ENCODE peak calls at places on chromosomes 12 and 14, in eight cellular contexts. One of them, this sample, is unnamed.

GRCh38 chr12:109202770-109203169 is 86.4 kb downstream of the ACACB start:
- DNase-seq in AG10803: no peak
- DNase-seq in mucosa of descending colon: no peak
- DNase-seq in right cardiac atrium: no peak
- DNase-seq in BE2C: no peak
- DNase-seq in Caco-2: no peak
- DNase-seq in Peyer's patch: no peak
- DNase-seq in body of pancreas: no peak
- DNase-seq in this sample: no peak

GRCh38 chr12:247271-247670 is 15.4 kb downstream of the SLC6A13 start:
- DNase-seq in AG10803: no peak
- DNase-seq in right cardiac atrium: no peak
- DNase-seq in mucosa of descending colon: no peak
- DNase-seq in BE2C: no peak
- DNase-seq in Peyer's patch: no peak
- DNase-seq in body of pancreas: no peak
- DNase-seq in Caco-2: no peak
- DNase-seq in this sample: no peak

GRCh38 chr14:44897041-44897843 is 64.5 kb downstream of the KLHL28 start:
- DNase-seq in right cardiac atrium: peak; percentile 99
- DNase-seq in Caco-2: peak; percentile 95
- DNase-seq in mucosa of descending colon: peak; percentile 99
- DNase-seq in AG10803: peak; percentile 97
- DNase-seq in body of pancreas: peak; percentile 99
- DNase-seq in Peyer's patch: peak; percentile 98
- DNase-seq in BE2C: peak; percentile 99
- DNase-seq in this sample: peak; percentile 94

GRCh38 chr12:27207626-27208413 is 36.3 kb upstream of the STK38L start:
- DNase-seq in Peyer's patch: no peak
- DNase-seq in mucosa of descending colon: no peak
- DNase-seq in right cardiac atrium: no peak
- DNase-seq in body of pancreas: no peak
- DNase-seq in BE2C: no peak
- DNase-seq in AG10803: peak; percentile 41
- DNase-seq in Caco-2: no peak
- DNase-seq in this sample: no peak

GRCh38 chr14:105436891-105437722 is 17.5 kb downstream of the MTA1 start:
- DNase-seq in right cardiac atrium: peak; percentile 50
- DNase-seq in mucosa of descending colon: peak; percentile 56
- DNase-seq in AG10803: no peak
- DNase-seq in BE2C: peak; percentile 7
- DNase-seq in Peyer's patch: peak; percentile 76
- DNase-seq in body of pancreas: no peak
- DNase-seq in Caco-2: no peak
- DNase-seq in this sample: no peak

GRCh38 chr12:30835216-30835615 is 80.5 kb upstream of the CAPRIN2 start:
- DNase-seq in Peyer's patch: no peak
- DNase-seq in AG10803: no peak
- DNase-seq in BE2C: no peak
- DNase-seq in body of pancreas: no peak
- DNase-seq in Caco-2: no peak
- DNase-seq in right cardiac atrium: no peak
- DNase-seq in mucosa of descending colon: no peak
- DNase-seq in this sample: no peak

GRCh38 chr14:49487238-49487637 is 98.9 kb downstream of the RPS29 start:
- DNase-seq in Caco-2: no peak
- DNase-seq in Peyer's patch: no peak
- DNase-seq in body of pancreas: no peak
- DNase-seq in right cardiac atrium: no peak
- DNase-seq in AG10803: no peak
- DNase-seq in BE2C: no peak
- DNase-seq in mucosa of descending colon: no peak
- DNase-seq in this sample: no peak

GRCh38 chr12:117936722-117937484 is 31.9 kb downstream of the KSR2 start:
- DNase-seq in body of pancreas: no peak
- DNase-seq in Peyer's patch: no peak
- DNase-seq in mucosa of descending colon: peak; percentile 30
- DNase-seq in right cardiac atrium: no peak
- DNase-seq in Caco-2: no peak
- DNase-seq in BE2C: no peak
- DNase-seq in AG10803: no peak
- DNase-seq in this sample: no peak

GRCh38 chr12:59548930-59549329 is 46.9 kb upstream of the SLC16A7 start:
- DNase-seq in Caco-2: no peak
- DNase-seq in Peyer's patch: no peak
- DNase-seq in AG10803: no peak
- DNase-seq in right cardiac atrium: no peak
- DNase-seq in mucosa of descending colon: peak; percentile 33
- DNase-seq in body of pancreas: no peak
- DNase-seq in BE2C: no peak
- DNase-seq in this sample: no peak

GRCh38 chr14:61121293-61121897 is 140.3 kb downstream of the SLC38A6 start:
- DNase-seq in body of pancreas: no peak
- DNase-seq in mucosa of descending colon: no peak
- DNase-seq in right cardiac atrium: no peak
- DNase-seq in Caco-2: no peak
- DNase-seq in AG10803: peak; percentile 32
- DNase-seq in BE2C: no peak
- DNase-seq in Peyer's patch: no peak
- DNase-seq in this sample: no peak

DNA sequence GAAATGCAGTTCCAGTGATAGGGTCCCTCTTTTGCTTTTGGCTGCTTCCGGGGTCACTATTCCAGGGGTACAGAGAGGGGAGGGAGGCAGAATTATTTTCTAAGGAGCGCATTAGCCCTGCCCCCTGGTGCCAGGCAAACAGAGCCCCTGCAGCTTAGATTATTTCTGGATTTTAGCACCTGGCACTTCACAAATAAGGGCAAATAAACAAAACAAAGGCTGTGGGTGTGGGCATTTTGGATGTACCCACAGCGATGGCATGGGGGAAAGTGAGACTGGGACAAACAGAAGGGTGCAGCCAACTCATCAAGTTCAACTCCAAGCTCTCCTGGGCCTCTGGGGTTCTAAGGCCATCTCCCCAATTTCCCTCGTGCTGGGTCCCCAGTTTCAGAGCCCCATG is 20.3 kb downstream of the ASB2 start:
- DNase-seq in BE2C: no peak
- DNase-seq in mucosa of descending colon: no peak
- DNase-seq in AG10803: no peak
- DNase-seq in body of pancreas: no peak
- DNase-seq in Peyer's patch: no peak
- DNase-seq in Caco-2: no peak
- DNase-seq in right cardiac atrium: no peak
- DNase-seq in this sample: no peak
- H3K4me3 ChIP-seq in BE2C: no peak overlapping the region
- H3K4me3 ChIP-seq in mucosa of descending colon: no peak overlapping the region
- H3K4me3 ChIP-seq in AG10803: no peak overlapping the region
- H3K4me3 ChIP-seq in body of pancreas: no peak overlapping the region
- H3K4me3 ChIP-seq in Peyer's patch: peak overlapping the region; percentile 38
- H3K4me3 ChIP-seq in Caco-2: no peak overlapping the region
- H3K4me3 ChIP-seq in right cardiac atrium: no peak overlapping the region
- H3K4me3 ChIP-seq in this sample: no peak overlapping the region

GRCh38 chr12:116601524-116601923 is 42.3 kb downstream of the MAP1LC3B2 start:
- DNase-seq in BE2C: no peak
- DNase-seq in AG10803: peak; percentile 30
- DNase-seq in Caco-2: no peak
- DNase-seq in body of pancreas: no peak
- DNase-seq in mucosa of descending colon: no peak
- DNase-seq in right cardiac atrium: no peak
- DNase-seq in Peyer's patch: no peak
- DNase-seq in this sample: no peak

GRCh38 chr12:116600959-116601358 is 41.8 kb downstream of the MAP1LC3B2 start:
- DNase-seq in Peyer's patch: no peak
- DNase-seq in AG10803: no peak
- DNase-seq in right cardiac atrium: no peak
- DNase-seq in mucosa of descending colon: no peak
- DNase-seq in body of pancreas: no peak
- DNase-seq in Caco-2: no peak
- DNase-seq in BE2C: no peak
- DNase-seq in this sample: no peak

GRCh38 chr12:116598341-116599284 is 39.4 kb downstream of the MAP1LC3B2 start:
- DNase-seq in mucosa of descending colon: no peak
- DNase-seq in BE2C: no peak
- DNase-seq in AG10803: peak; percentile 68
- DNase-seq in Peyer's patch: no peak
- DNase-seq in right cardiac atrium: no peak
- DNase-seq in body of pancreas: no peak
- DNase-seq in Caco-2: peak; percentile 91
- DNase-seq in this sample: no peak

GRCh38 chr12:116597886-116598285 is 38.7 kb downstream of the MAP1LC3B2 start:
- DNase-seq in BE2C: no peak
- DNase-seq in right cardiac atrium: no peak
- DNase-seq in AG10803: no peak
- DNase-seq in mucosa of descending colon: no peak
- DNase-seq in body of pancreas: no peak
- DNase-seq in Peyer's patch: no peak
- DNase-seq in Caco-2: no peak
- DNase-seq in this sample: no peak

DNA sequence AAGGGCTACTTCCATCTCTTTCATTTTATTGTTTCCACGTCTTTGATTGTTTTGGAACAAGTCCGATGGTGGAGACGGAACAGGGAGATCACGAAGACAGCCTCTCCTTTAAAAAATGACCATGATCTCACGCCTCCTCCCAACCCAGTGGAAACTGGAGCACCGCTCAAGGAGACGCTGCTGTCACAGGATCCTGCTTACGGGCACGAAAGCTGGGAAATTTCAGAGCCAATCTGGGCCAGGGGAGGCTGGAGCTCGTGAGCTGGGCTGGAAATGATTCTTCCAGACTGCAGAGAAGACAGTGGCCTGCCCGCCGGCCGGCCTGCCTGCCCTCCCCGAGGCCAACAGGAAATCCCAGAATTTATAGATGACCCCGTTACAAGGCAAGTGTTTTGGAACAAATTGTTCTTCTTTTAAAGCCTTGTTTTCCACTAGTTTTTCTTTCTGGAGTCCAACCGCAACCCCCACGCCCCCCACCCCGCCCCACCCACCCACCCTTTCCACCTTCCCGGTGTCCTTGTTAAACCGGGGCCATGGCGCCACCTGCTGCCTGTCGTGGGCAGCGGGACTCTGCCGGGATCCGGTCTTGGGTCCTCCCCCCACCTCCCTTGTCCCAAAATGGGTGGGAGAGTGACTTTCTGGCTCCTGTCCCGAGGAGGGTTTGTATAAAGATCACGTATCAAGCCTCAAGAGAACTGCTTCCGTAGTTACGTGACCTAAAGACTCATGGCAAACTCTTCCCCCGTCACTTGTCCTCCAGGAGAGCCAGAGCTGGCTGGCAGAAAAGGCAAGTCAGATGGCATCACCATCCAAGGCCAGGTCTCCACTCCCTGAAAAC is 40.3 kb downstream of the MAP1LC3B2 start:
- DNase-seq in Peyer's patch: peak; percentile 82
- DNase-seq in Caco-2: no peak
- DNase-seq in right cardiac atrium: peak; percentile 91
- DNase-seq in mucosa of descending colon: peak; percentile 85
- DNase-seq in AG10803: peak; percentile 72
- DNase-seq in BE2C: peak; percentile 80
- DNase-seq in body of pancreas: peak; percentile 84
- DNase-seq in this sample: peak; percentile 91
- H3K4me3 ChIP-seq in Peyer's patch: no peak overlapping the region
- H3K4me3 ChIP-seq in Caco-2: no peak overlapping the region
- H3K4me3 ChIP-seq in right cardiac atrium: peak overlapping the region; percentile 16
- H3K4me3 ChIP-seq in mucosa of descending colon: no peak overlapping the region
- H3K4me3 ChIP-seq in AG10803: peak overlapping the region; percentile 41
- H3K4me3 ChIP-seq in BE2C: peak overlapping the region; percentile 21
- H3K4me3 ChIP-seq in body of pancreas: no peak overlapping the region
- H3K4me3 ChIP-seq in this sample: no peak overlapping the region

GRCh38 chr12:92123780-92124707 is 21.6 kb downstream of the BTG1 start:
- DNase-seq in Peyer's patch: no peak
- DNase-seq in BE2C: no peak
- DNase-seq in Caco-2: no peak
- DNase-seq in right cardiac atrium: no peak
- DNase-seq in AG10803: peak; percentile 31
- DNase-seq in body of pancreas: no peak
- DNase-seq in mucosa of descending colon: no peak
- DNase-seq in this sample: no peak

GRCh38 chr12:92122941-92123779 is 22.5 kb downstream of the BTG1 start:
- DNase-seq in mucosa of descending colon: no peak
- DNase-seq in right cardiac atrium: no peak
- DNase-seq in Peyer's patch: no peak
- DNase-seq in BE2C: no peak
- DNase-seq in Caco-2: no peak
- DNase-seq in AG10803: no peak
- DNase-seq in body of pancreas: no peak
- DNase-seq in this sample: no peak

GRCh38 chr12:92118826-92119536 is 26.7 kb downstream of the BTG1 start:
- DNase-seq in mucosa of descending colon: no peak
- DNase-seq in BE2C: no peak
- DNase-seq in right cardiac atrium: no peak
- DNase-seq in Caco-2: no peak
- DNase-seq in Peyer's patch: no peak
- DNase-seq in body of pancreas: no peak
- DNase-seq in AG10803: no peak
- DNase-seq in this sample: no peak

GRCh38 chr12:92124708-92125067 is 21.0 kb downstream of the BTG1 start:
- DNase-seq in Caco-2: no peak
- DNase-seq in Peyer's patch: no peak
- DNase-seq in mucosa of descending colon: no peak
- DNase-seq in body of pancreas: no peak
- DNase-seq in BE2C: no peak
- DNase-seq in AG10803: no peak
- DNase-seq in right cardiac atrium: no peak
- DNase-seq in this sample: no peak

DNA sequence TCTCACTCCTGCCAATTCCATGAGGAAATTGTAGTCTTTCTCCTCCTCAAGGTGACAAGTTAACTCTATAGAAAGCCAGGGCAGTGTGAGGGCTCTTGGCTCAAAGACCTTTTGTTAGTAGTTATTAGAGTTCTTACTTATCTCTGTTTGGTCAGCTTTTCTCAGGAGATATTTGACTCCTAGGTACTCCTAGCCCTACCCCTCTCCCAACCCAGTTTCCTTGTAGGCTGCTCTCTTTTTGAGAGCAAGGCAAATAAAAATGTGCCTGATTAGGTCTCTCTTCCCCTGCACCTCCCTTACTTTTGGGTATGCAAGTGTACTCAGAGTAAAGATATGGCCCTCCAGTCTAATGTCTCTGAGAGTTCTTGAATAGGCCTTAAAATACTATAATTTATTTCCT is 23.8 kb downstream of the BTG1 start:
- DNase-seq in mucosa of descending colon: no peak
- DNase-seq in Peyer's patch: no peak
- DNase-seq in body of pancreas: no peak
- DNase-seq in AG10803: no peak
- DNase-seq in Caco-2: no peak
- DNase-seq in BE2C: no peak
- DNase-seq in right cardiac atrium: no peak
- DNase-seq in this sample: no peak
- H3K4me3 ChIP-seq in mucosa of descending colon: no peak overlapping the region
- H3K4me3 ChIP-seq in Peyer's patch: no peak overlapping the region
- H3K4me3 ChIP-seq in body of pancreas: no peak overlapping the region
- H3K4me3 ChIP-seq in AG10803: no peak overlapping the region
- H3K4me3 ChIP-seq in Caco-2: no peak overlapping the region
- H3K4me3 ChIP-seq in BE2C: no peak overlapping the region
- H3K4me3 ChIP-seq in right cardiac atrium: no peak overlapping the region
- H3K4me3 ChIP-seq in this sample: no peak overlapping the region

DNA sequence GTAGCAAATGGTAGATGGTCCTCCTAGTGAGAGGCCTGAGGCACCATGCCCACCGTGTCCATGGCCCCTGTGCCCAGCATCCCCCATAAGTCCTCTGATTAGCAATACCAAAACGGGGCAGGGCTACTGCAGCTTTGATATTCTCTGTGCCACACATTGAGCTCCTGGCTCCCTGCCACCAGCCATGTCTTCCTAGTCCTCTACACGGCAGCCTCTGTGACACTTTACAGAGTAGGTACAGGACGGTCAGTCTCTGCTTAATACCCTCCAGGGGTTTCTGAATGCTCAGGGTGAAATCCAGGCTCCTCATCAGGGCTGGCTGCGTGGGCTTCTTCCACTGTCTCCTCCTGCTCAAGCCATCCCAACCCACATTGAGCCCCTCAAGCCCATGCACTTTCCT is 8.0 kb downstream of the RBM19 start:
- DNase-seq in mucosa of descending colon: no peak
- DNase-seq in right cardiac atrium: no peak
- DNase-seq in AG10803: no peak
- DNase-seq in Peyer's patch: no peak
- DNase-seq in Caco-2: no peak
- DNase-seq in body of pancreas: no peak
- DNase-seq in BE2C: no peak
- DNase-seq in this sample: no peak
- H3K4me3 ChIP-seq in mucosa of descending colon: no peak overlapping the region
- H3K4me3 ChIP-seq in right cardiac atrium: no peak overlapping the region
- H3K4me3 ChIP-seq in AG10803: no peak overlapping the region
- H3K4me3 ChIP-seq in Peyer's patch: no peak overlapping the region
- H3K4me3 ChIP-seq in Caco-2: no peak overlapping the region
- H3K4me3 ChIP-seq in body of pancreas: no peak overlapping the region
- H3K4me3 ChIP-seq in BE2C: no peak overlapping the region
- H3K4me3 ChIP-seq in this sample: no peak overlapping the region

This sample was measured in H7.